ENCODE peak calls at places on chromosomes 6 and 20, in five cellular contexts. V, E, M, H and Z are unnamed samples.

GRCh38 chr6:74597266-74597665 is 608.6 kb downstream of the COL12A1 start:
- DNase-seq in E (no peak), M (no peak), H (no peak), V (no peak), Z (no peak)

GRCh38 chr20:47748851-47749250 is 36.4 kb downstream of the SULF2 start:
- DNase-seq in E (no peak), M (no peak), V (no peak), H (no peak), Z (no peak)

GRCh38 chr6:34151321-34152041 is 5.6 kb upstream of the GRM4 start:
- DNase-seq in H (no peak), E (no peak), V (peak), M (peak), Z (no peak)

GRCh38 chr20:61963885-61964674 is 101.6 kb downstream of the TAF4 start:
- DNase-seq in V (peak), H (no peak), M (no peak), E (no peak), Z (no peak)

GRCh38 chr20:40658509-40658908 is 30.5 kb downstream of the MAFB start:
- DNase-seq in E (no peak), M (no peak), V (no peak), H (no peak), Z (no peak)

GRCh38 chr20:47320990-47321805 is 35.3 kb downstream of the ZMYND8 start:
- DNase-seq in H (no peak), V (no peak), E (no peak), M (peak), Z (no peak)

GRCh38 chr6:144149894-144150672 is at the start of gene STX11:
- DNase-seq in V (peak), H (peak), M (peak), E (no peak), Z (peak)

GRCh38 chr20:37567671-37568588 is 40.3 kb upstream of the BLCAP start:
- DNase-seq in V (no peak), E (no peak), M (no peak), H (no peak), Z (peak)

GRCh38 chr20:3681931-3682820 is at the start of gene ADAM33:
- DNase-seq in H (no peak), V (no peak), M (peak), E (no peak), Z (peak)

GRCh38 chr6:2576499-2576898 is 174.2 kb downstream of the MYLK4 start:
- DNase-seq in H (no peak), E (no peak), V (no peak), M (no peak), Z (no peak)

GRCh38 chr6:12331951-12332749 is 42.0 kb downstream of the EDN1 start:
- DNase-seq in V (no peak), H (no peak), E (no peak), M (peak), Z (no peak)

GRCh38 chr6:157718788-157719187 is 104.3 kb upstream of the SNX9 start:
- DNase-seq in H (no peak), V (no peak), M (no peak), E (no peak), Z (no peak)

GRCh38 chr6:120147218-120147871 is 797.8 kb upstream of the MAN1A1 start:
- DNase-seq in E (no peak), H (peak), M (no peak), V (no peak), Z (no peak)

GRCh38 chr20:12252793-12253192 is 335.1 kb downstream of the BTBD3 start:
- DNase-seq in E (no peak), H (no peak), V (no peak), M (no peak), Z (no peak)

GRCh38 chr6:146194434-146194833 is 165.6 kb downstream of the GRM1 start:
- DNase-seq in V (no peak), E (no peak), M (no peak), H (no peak), Z (no peak)

GRCh38 chr20:46751856-46752255 is 42.4 kb downstream of the SLC2A10 start:
- DNase-seq in V (no peak), M (no peak), H (no peak), E (no peak), Z (no peak)

GRCh38 chr6:146543211-146543939 is at the start of gene RAB32:
- DNase-seq in E (no peak), M (peak), V (peak), H (peak), Z (peak)

GRCh38 chr6:140480852-140481251 is 1106.4 kb upstream of the CITED2 start:
- DNase-seq in E (no peak), M (no peak), V (no peak), H (no peak), Z (no peak)

GRCh38 chr20:43900496-43900895 is 14.2 kb upstream of the TOX2 start:
- DNase-seq in H (no peak), V (no peak), E (no peak), M (no peak), Z (no peak)

GRCh38 chr6:158789115-158789917 is 29.9 kb downstream of the EZR start:
- DNase-seq in E (no peak), H (peak), M (no peak), V (no peak), Z (no peak)

GRCh38 chr6:52019092-52019491 is 68.3 kb downstream of the PKHD1 start:
- DNase-seq in H (no peak), E (no peak), V (no peak), M (no peak), Z (no peak)

GRCh38 chr20:15875446-15875845 is 697.8 kb downstream of the KIF16B start:
- DNase-seq in M (no peak), H (no peak), E (no peak), V (no peak), Z (peak)

GRCh38 chr6:143513410-143513809 is 1.9 kb upstream of the FUCA2 start:
- DNase-seq in M (peak), H (peak), V (no peak), E (no peak), Z (no peak)

GRCh38 chr6:83853968-83854501 is 875 bp downstream of the RIPPLY2 start:
- DNase-seq in H (no peak), E (no peak), M (no peak), V (no peak), Z (no peak)

GRCh38 chr6:42292002-42292735 is 74.5 kb upstream of the MRPS10 start:
- DNase-seq in M (no peak), H (peak), E (peak), V (no peak), Z (no peak)

GRCh38 chr6:15763827-15764226 is 101.0 kb upstream of the DTNBP1 start:
- DNase-seq in V (no peak), E (peak), M (peak), H (peak), Z (no peak)

GRCh38 chr6:168909288-168909687 is 344.4 kb downstream of the THBS2 start:
- DNase-seq in V (no peak), H (peak), E (no peak), M (no peak), Z (no peak)

GRCh38 chr6:100839419-100839818 is 41.7 kb downstream of the ASCC3 start:
- DNase-seq in E (no peak), V (no peak), H (no peak), M (no peak), Z (no peak)

GRCh38 chr20:8723296-8723695 is 345.6 kb upstream of the PLCB4 start:
- DNase-seq in E (no peak), V (no peak), H (no peak), M (no peak), Z (no peak)

GRCh38 chr20:20568604-20569205 is 143.7 kb downstream of the RALGAPA2 start:
- DNase-seq in H (peak), E (no peak), M (peak), V (no peak), Z (peak)

GRCh38 chr6:47267301-47267700 is 42.4 kb downstream of the TNFRSF21 start:
- DNase-seq in V (no peak), E (no peak), H (no peak), M (no peak), Z (no peak)

GRCh38 chr6:159169557-159170332 is 545 bp downstream of the FNDC1 start:
- DNase-seq in E (no peak), H (peak), M (peak), V (no peak), Z (peak)

GRCh38 chr20:47355489-47356219 is 845 bp downstream of the ZMYND8 start:
- DNase-seq in V (no peak), H (peak), M (no peak), E (no peak), Z (no peak)

GRCh38 chr6:170174771-170175643 is 115.9 kb downstream of the DLL1 start:
- DNase-seq in M (no peak), V (peak), H (no peak), E (no peak), Z (no peak)

GRCh38 chr6:170173416-170173990 is 117.4 kb downstream of the DLL1 start:
- DNase-seq in M (no peak), V (peak), H (no peak), E (no peak), Z (no peak)

GRCh38 chr6:170172825-170173231 is 118.0 kb downstream of the DLL1 start:
- DNase-seq in H (no peak), M (no peak), V (peak), E (no peak), Z (no peak)

GRCh38 chr6:170175644-170176620 is 114.9 kb downstream of the DLL1 start:
- DNase-seq in E (no peak), M (no peak), V (peak), H (no peak), Z (no peak)

DNA sequence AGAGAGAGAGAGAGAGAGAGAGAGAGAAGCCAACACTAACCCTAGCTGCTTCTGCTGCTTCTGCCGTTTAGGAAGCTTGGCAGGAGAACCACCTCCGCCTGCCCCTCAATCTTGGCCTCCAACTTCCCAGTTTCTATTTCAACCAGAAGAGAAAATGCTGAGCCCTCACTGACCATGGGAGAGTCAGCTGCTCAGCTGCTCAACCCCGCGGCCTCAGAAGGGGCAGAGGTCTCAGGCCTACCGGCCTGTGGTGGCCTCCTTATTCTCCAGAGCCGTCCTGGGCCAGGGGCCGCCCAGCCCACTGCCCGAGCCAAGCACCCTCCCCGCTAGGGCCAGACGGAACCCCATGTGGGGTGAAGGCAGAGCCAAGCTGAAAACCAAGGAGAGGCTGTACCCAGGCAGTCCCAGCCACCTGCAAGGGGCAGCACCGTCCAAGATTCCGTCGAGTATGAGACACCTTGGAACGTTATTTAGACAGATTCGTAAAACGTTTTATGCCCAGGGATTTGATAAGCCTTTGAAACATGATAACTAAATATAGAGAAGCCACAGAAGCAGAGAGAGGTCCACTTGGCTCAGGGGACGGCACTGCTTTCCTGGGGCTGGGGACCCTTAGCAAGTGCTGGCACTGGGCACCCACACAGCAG is 116.6 kb downstream of the DLL1 start:
- DNase-seq in H (no peak), M (no peak), V (peak), E (no peak), Z (no peak)
- TF ChIP-seq CTCF in H (no peak), M (no peak), V (no peak), E (no peak), Z (no peak)

DNA sequence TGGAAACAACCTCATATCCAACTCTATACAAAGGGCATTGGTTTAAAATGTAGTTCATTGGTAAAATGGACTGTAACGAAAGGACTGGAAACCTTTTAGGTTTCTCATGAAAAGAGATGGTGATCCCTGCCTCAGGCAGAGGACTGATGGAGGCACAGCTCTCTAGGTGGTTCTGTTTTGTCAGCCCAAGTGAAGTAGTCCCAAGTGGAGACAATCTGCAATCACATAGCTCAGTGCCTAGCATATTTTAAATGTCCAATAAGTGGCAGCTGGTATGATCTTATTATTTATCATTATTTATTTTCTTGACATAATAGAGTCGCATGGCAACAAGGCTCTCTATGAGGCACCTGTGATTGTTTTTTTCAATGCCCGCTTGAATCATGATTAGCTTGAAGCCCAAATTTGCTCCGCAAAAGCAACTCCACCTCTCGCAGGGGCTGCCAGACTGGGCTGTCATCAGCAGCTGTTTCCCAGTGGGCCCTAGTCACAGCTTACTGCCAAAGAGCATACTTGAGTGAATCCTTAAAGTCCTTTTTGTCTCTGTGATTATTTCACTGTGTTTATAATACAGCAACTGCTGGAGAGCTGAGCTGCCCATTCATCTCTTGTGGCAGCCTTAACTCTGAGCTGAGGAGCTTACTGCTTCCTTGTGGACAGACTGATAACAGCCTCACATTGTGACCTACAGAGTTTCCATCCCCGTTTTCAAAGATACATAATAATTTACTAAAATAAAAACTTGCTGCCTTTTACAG is 19.7 kb upstream of the ENPP1 start:
- DNase-seq in M (peak), E (no peak), H (no peak), V (no peak), Z (no peak)
- TF ChIP-seq CTCF in M (peak), E (no peak), H (no peak), V (no peak), Z (no peak)

GRCh38 chr6:54481096-54481495 is 172.9 kb downstream of the TINAG start:
- DNase-seq in E (no peak), H (no peak), M (peak), V (no peak), Z (no peak)
- TF ChIP-seq CTCF in E (no peak), H (no peak), M (no peak), V (no peak), Z (no peak)

GRCh38 chr20:1900321-1900791 is 5.1 kb downstream of the SIRPA start:
- DNase-seq in V (no peak), E (peak), M (peak), H (peak), Z (peak)
- TF ChIP-seq CTCF in V (peak), E (peak), M (peak), H (peak), Z (peak)

DNA sequence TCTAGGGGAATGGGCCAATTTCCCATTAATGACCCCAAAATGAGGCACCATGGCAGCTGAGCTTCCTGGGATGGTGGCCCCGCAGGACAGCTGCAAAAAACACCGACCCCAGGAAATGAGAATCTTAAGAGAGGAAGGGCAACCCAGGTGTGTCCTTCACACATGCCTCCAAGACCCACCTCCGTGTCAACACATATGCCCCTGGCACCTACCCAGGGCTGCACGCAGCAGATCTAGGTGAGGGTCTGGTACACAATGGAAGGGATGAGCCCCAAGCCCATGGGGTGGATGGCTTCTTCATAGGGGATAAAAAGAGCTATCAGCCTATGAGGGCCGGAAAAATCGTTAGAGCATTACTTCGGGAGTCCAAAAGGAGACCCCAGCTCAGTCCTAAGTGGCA is 9.5 kb downstream of the MTCH1 start:
- DNase-seq in E (no peak), V (no peak), H (no peak), M (no peak), Z (no peak)
- TF ChIP-seq CTCF in E (no peak), V (no peak), H (no peak), M (no peak), Z (no peak)

GRCh38 chr6:147547369-147547902 is 38.9 kb downstream of the SAMD5 start:
- DNase-seq in V (no peak), H (no peak), M (no peak), E (no peak), Z (no peak)
- TF ChIP-seq CTCF in V (no peak), H (no peak), M (no peak), E (no peak), Z (no peak)